ENCODE peak calls at places on chromosomes 12 and 14, in nine cellular contexts. S is hepatocyte; L is SK-N-SH; P is coronary artery; U is right atrium auricular region; N is GM10248; A is testis; T is CD8-positive, alpha-beta T cell; H is A549. R is an unnamed sample.

GRCh38 chr14:70724061-70724596 is 82.4 kb downstream of the TTC9 start:
- DNase-seq in S (no peak), L (no peak), P (no peak), U (no peak), N (no peak), A (no peak), T (no peak), H (no peak), R (no peak)

GRCh38 chr12:123111498-123112165 is 39.3 kb downstream of the PITPNM2 start:
- DNase-seq in S (no peak), L (no peak), P (no peak), U (no peak), N (no peak), A (no peak), T (no peak), H (no peak), R (no peak)

GRCh38 chr14:93949511-93950075 is 22.4 kb downstream of the FAM181A start:
- DNase-seq in S (no peak), L (no peak), P (no peak), U (no peak), N (no peak), A (no peak), T (no peak), H (no peak), R (no peak)

GRCh38 chr14:90661881-90662280 is 154.3 kb downstream of the TTC7B start:
- DNase-seq in S (no peak), L (no peak), P (no peak), U (no peak), N (no peak), A (no peak), T (no peak), H (no peak), R (no peak)

GRCh38 chr14:34997762-34998161 is 15.0 kb downstream of the SRP54 start:
- DNase-seq in S (no peak), L (no peak), P (no peak), U (no peak), N (no peak), A (no peak), T (no peak), H (no peak), R (no peak)

GRCh38 chr12:132291402-132292175 is 37.8 kb downstream of the GALNT9 start:
- DNase-seq in S (no peak), L (no peak), P (no peak), U (no peak), N (no peak), A (no peak), T (no peak), H (no peak), R (no peak)

GRCh38 chr14:102499401-102500189 is 10.0 kb downstream of the ANKRD9 start:
- DNase-seq in S (no peak), L (no peak), P (peak; percentile 73), U (no peak), N (no peak), A (no peak), T (no peak), H (no peak), R (no peak)

GRCh38 chr14:32211068-32211404 is 8.0 kb upstream of the RNU6-8 start:
- DNase-seq in S (no peak), L (no peak), P (no peak), U (no peak), N (no peak), A (no peak), T (no peak), H (no peak), R (no peak)

GRCh38 chr14:88804035-88804434 is 11.3 kb upstream of the EML5 start:
- DNase-seq in S (no peak), L (no peak), P (no peak), U (no peak), N (no peak), A (no peak), T (no peak), H (no peak), R (no peak)

GRCh38 chr14:70640938-70641547 is 673 bp upstream of the TTC9 start:
- DNase-seq in S (peak; percentile 62), L (peak; percentile 68), P (no peak), U (no peak), N (peak; percentile 72), A (peak; percentile 53), T (peak; percentile 58), H (peak; percentile 47), R (peak; percentile 51)

GRCh38 chr14:50116221-50116956 is at the start of gene VCPKMT:
- DNase-seq in S (peak; percentile 97), L (peak; percentile 95), P (peak; percentile 94), U (peak; percentile 92), N (peak; percentile 94), A (peak; percentile 96), T (peak; percentile 97), H (peak; percentile 91), R (peak; percentile 97)

GRCh38 chr12:20210795-20211194 is 157.5 kb upstream of the PDE3A start:
- DNase-seq in S (no peak), L (no peak), P (no peak), U (no peak), N (no peak), A (no peak), T (no peak), H (no peak), R (no peak)

GRCh38 chr12:93982847-93983315 is 165.5 kb upstream of the PLXNC1 start:
- DNase-seq in S (peak; percentile 48), L (no peak), P (no peak), U (no peak), N (no peak), A (no peak), T (no peak), H (peak; percentile 27), R (no peak)

DNA sequence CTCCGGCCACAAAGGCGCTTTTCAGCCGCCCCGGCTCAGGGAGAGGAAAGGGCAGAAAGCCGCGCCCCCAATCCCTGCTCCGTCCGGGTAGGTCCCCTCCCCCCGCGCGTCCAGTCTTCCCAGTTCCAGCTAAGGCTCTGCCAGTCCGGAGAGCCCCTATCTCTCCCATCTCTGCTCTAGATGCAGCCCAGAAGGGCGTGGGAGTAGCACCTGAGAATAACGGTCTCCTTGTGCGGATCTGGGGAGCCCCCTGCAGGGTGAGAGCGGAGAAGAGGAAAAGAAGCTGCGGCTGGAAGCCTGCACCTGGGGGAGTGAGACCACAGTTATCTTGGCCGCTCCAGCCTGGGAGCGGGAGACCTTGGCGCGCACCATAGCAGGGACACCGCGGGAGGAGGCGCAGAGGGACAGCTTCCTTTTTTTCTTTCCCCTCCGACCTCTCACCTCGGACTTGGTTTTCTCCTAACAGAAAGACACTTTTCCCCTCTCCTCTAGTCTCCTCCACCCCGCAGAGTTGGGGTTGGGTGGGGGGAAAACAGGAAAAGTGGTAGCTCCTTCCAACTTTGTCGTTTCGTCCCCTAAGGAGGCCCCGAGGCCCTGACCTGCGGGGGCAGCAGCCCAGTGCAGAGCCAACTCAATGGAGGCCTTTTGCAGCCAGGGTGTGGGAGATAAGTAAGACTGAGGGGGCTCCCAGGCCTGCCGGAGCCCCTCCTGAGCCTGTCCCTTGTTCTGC is 2.4 kb downstream of the DHH start:
- DNase-seq in S (peak; percentile 47), L (peak; percentile 77), P (no peak), U (no peak), N (peak; percentile 83), A (peak; percentile 96), T (peak; percentile 60), H (peak; percentile 68), R (peak; percentile 53)
- TF ChIP-seq CTCF in S (peak; percentile 48), L (peak; percentile 53), P (no peak), U (peak; percentile 23), N (peak; percentile 79), A (peak; percentile 25), T (peak; percentile 40), H (peak; percentile 54), R (no peak)

DNA sequence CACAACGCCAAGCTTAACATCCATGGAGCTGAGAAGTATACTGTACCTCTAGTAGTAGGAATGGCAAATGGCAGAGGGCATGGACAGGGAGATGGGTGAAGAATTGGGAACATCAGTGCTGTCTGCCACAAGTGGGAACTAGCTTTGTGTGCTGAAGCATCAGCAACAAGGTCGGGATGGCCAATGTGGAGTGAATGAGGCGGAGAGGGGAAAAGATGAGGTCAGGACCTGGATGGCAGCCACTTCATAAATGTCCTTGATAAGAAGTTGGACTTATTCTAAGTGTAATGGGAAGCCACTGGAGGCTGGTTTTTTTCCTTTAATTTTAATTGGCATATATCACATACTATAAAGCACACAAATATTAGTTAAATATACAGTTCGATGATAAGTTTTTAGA is 21.9 kb upstream of the CLMN start:
- DNase-seq in S (no peak), L (no peak), P (no peak), U (peak; percentile 75), N (no peak), A (peak; percentile 81), T (no peak), H (no peak), R (no peak)
- TF ChIP-seq CTCF in S (no peak), L (no peak), P (no peak), U (no peak), N (no peak), A (no peak), T (no peak), H (no peak), R (no peak)

GRCh38 chr14:99793213-99794155 is at the start of gene EML1:
- DNase-seq in S (peak; percentile 95), L (peak; percentile 99), P (peak; percentile 84), U (peak; percentile 76), N (peak; percentile 94), A (peak; percentile 88), T (peak; percentile 74), H (peak; percentile 80), R (peak; percentile 57)
- TF ChIP-seq CTCF in S (no peak), L (no peak), P (no peak), U (no peak), N (peak; percentile 47), A (no peak), T (no peak), H (peak; percentile 55), R (no peak)

GRCh38 chr14:60188115-60188514 is 22.9 kb upstream of the DHRS7 start:
- DNase-seq in S (no peak), L (no peak), P (no peak), U (no peak), N (no peak), A (no peak), T (no peak), H (peak; percentile 31), R (no peak)
- TF ChIP-seq CTCF in S (peak; percentile 12), L (peak; percentile 32), P (no peak), U (peak; percentile 25), N (peak; percentile 35), A (no peak), T (no peak), H (peak; percentile 30), R (no peak)